ENCODE peak calls at places on chromosomes 13 and 19, in four cellular contexts. L is NCI-H1417, U is HEK293T, K is cerebellar nuclear complex. S is an unnamed sample.
A peak's percentile ranks its signal among the peaks of the same experiment; 100 is the strongest.

GRCh38 chr13:60627071-60627686 is 230.2 kb downstream of the TDRD3 start:
- DNase-seq in L (peak; percentile 51), U (peak; percentile 57), K (no peak), S (peak; percentile 29)

GRCh38 chr13:92500192-92500591 is 726.4 kb upstream of the GPC6 start:
- DNase-seq in L (no peak), U (peak; percentile 31), K (no peak), S (no peak)

GRCh38 chr19:813359-814107 is 8.2 kb downstream of the PLPPR3 start:
- DNase-seq in L (no peak), U (no peak), K (no peak), S (no peak)

GRCh38 chr19:19285723-19286122 is 12.6 kb upstream of the TM6SF2 start:
- DNase-seq in L (no peak), U (no peak), K (no peak), S (no peak)

GRCh38 chr19:4457654-4458406 is at the start of gene UBXN6:
- DNase-seq in L (peak; percentile 99), U (peak; percentile 92), K (peak; percentile 98), S (peak; percentile 96)

GRCh38 chr13:23488442-23488841 is 54.9 kb upstream of the SACS start:
- DNase-seq in L (no peak), U (no peak), K (no peak), S (no peak)

GRCh38 chr19:811511-812048 is 10.2 kb downstream of the PLPPR3 start:
- DNase-seq in L (no peak), U (no peak), K (no peak), S (no peak)

GRCh38 chr19:48836089-48837017 is at the start of gene HSD17B14:
- DNase-seq in L (no peak), U (no peak), K (no peak), S (peak; percentile 49)

GRCh38 chr19:53670345-53670744 is 38.5 kb downstream of the DPRX start:
- DNase-seq in L (no peak), U (no peak), K (no peak), S (no peak)

GRCh38 chr13:35978607-35979316 is 152.4 kb downstream of the DCLK1 start:
- DNase-seq in L (peak; percentile 66), U (peak; percentile 31), K (no peak), S (peak; percentile 75)

GRCh38 chr19:3516675-3517207 is 10.6 kb downstream of the FZR1 start:
- DNase-seq in L (peak; percentile 23), U (no peak), K (no peak), S (no peak)